ENCODE peak calls at places on chromosomes 16 and 17, in four cellular contexts. One of them, this sample, is unnamed.

GRCh38 chr17:81094744-81095607 is 60.0 kb downstream of the BAIAP2 start:
- DNase-seq in IMR-90: peak; percentile 100
- DNase-seq in H1: peak; percentile 76
- DNase-seq in K562: peak; percentile 77
- DNase-seq in this sample: peak; percentile 90

GRCh38 chr17:43608313-43608712 is 53.4 kb downstream of the MEOX1 start:
- DNase-seq in IMR-90: peak; percentile 70
- DNase-seq in H1: no peak
- DNase-seq in K562: no peak
- DNase-seq in this sample: no peak

GRCh38 chr16:47061204-47061603 is 82.5 kb downstream of the NETO2 start:
- DNase-seq in K562: no peak
- DNase-seq in IMR-90: no peak
- DNase-seq in H1: no peak
- DNase-seq in this sample: no peak

GRCh38 chr17:2445638-2446037 is 44.8 kb upstream of the MNT start:
- DNase-seq in K562: no peak
- DNase-seq in IMR-90: no peak
- DNase-seq in H1: no peak
- DNase-seq in this sample: no peak

GRCh38 chr17:38704645-38705522 is at the start of gene MLLT6:
- DNase-seq in IMR-90: peak; percentile 71
- DNase-seq in H1: no peak
- DNase-seq in K562: peak; percentile 80
- DNase-seq in this sample: peak; percentile 64

GRCh38 chr16:64428463-64428862 is 693.4 kb downstream of the CDH11 start:
- DNase-seq in K562: no peak
- DNase-seq in H1: no peak
- DNase-seq in IMR-90: peak; percentile 81
- DNase-seq in this sample: no peak

GRCh38 chr17:42522263-42522790 is 13.7 kb upstream of the NAGLU start:
- DNase-seq in IMR-90: no peak
- DNase-seq in K562: no peak
- DNase-seq in H1: no peak
- DNase-seq in this sample: peak; percentile 57

GRCh38 chr16:89107209-89107582 is 13.5 kb downstream of the ACSF3 start:
- DNase-seq in IMR-90: no peak
- DNase-seq in K562: no peak
- DNase-seq in H1: no peak
- DNase-seq in this sample: no peak

GRCh38 chr17:40694584-40694983 is 9.0 kb downstream of the KRT24 start:
- DNase-seq in IMR-90: no peak
- DNase-seq in K562: no peak
- DNase-seq in H1: no peak
- DNase-seq in this sample: no peak

GRCh38 chr17:30600062-30600829 is 123.0 kb downstream of the GOSR1 start:
- DNase-seq in K562: no peak
- DNase-seq in IMR-90: peak; percentile 70
- DNase-seq in H1: peak; percentile 91
- DNase-seq in this sample: peak; percentile 64

GRCh38 chr16:27315333-27316037 is 1.7 kb downstream of the IL4R start:
- DNase-seq in K562: no peak
- DNase-seq in IMR-90: peak; percentile 65
- DNase-seq in H1: peak; percentile 60
- DNase-seq in this sample: peak; percentile 81
- TF ChIP-seq MAFK in K562: no peak
- TF ChIP-seq MAFK in IMR-90: no peak
- TF ChIP-seq MAFK in H1: no peak
- TF ChIP-seq MAFK in this sample: no peak

GRCh38 chr17:5209396-5209795 is 17.7 kb upstream of the ZNF594 start:
- DNase-seq in K562: no peak
- DNase-seq in H1: no peak
- DNase-seq in IMR-90: peak; percentile 75
- DNase-seq in this sample: no peak
- H2AFZ ChIP-seq in K562: no peak overlapping the region
- H2AFZ ChIP-seq in H1: no peak overlapping the region
- H2AFZ ChIP-seq in IMR-90: no peak overlapping the region
- H2AFZ ChIP-seq in this sample: no peak overlapping the region

DNA sequence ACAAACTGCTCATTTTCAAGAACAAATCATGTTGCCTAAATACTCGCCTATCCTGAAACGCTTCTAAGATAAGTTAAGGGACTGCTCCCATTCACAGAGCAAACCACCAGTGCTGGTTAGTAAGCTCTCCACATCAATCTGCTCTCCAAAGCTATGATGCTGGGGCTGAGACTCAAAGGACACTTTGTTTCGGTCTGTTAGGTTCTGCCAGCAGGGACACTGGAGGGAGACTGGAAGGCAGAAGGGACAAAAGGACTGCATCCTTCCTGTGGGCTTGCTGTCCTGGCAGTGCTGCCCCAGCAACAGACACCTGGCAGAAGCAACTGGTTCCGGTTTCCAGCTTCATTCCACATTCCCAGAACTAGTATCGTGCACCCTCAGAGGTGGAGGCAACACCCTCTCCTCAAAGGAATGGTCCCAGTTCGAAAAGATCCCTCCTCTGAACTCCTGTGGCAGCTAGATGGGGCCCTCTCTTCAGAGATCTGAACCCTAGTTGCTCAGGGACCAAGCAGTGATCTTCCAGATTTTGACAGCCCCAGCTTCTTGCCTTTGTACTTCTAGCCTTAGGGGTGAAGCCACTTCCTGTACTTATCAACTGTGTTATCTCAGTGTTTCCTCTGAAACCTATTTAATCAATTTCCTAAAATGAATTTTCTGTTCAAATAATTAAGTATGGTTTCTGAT is 73.4 kb upstream of the GSG1L start:
- DNase-seq in K562: no peak
- DNase-seq in IMR-90: no peak
- DNase-seq in H1: no peak
- DNase-seq in this sample: no peak
- TF ChIP-seq MAFK in K562: no peak
- TF ChIP-seq MAFK in IMR-90: no peak
- TF ChIP-seq MAFK in H1: no peak
- TF ChIP-seq MAFK in this sample: no peak

GRCh38 chr17:76383645-76384221 is 676 bp upstream of the SPHK1 start:
- DNase-seq in H1: peak; percentile 78
- DNase-seq in IMR-90: peak; percentile 53
- DNase-seq in K562: peak; percentile 57
- DNase-seq in this sample: peak; percentile 63

GRCh38 chr17:76382803-76383644 is 1.4 kb upstream of the SPHK1 start:
- DNase-seq in IMR-90: peak; percentile 78
- DNase-seq in H1: peak; percentile 83
- DNase-seq in K562: peak; percentile 73
- DNase-seq in this sample: peak; percentile 89

GRCh38 chr17:76381633-76382304 is 2.6 kb upstream of the SPHK1 start:
- DNase-seq in H1: no peak
- DNase-seq in IMR-90: peak; percentile 49
- DNase-seq in K562: no peak
- DNase-seq in this sample: no peak

GRCh38 chr17:76384222-76384986 is at the start of gene SPHK1:
- DNase-seq in IMR-90: peak; percentile 81
- DNase-seq in K562: peak; percentile 87
- DNase-seq in H1: peak; percentile 83
- DNase-seq in this sample: peak; percentile 74

DNA sequence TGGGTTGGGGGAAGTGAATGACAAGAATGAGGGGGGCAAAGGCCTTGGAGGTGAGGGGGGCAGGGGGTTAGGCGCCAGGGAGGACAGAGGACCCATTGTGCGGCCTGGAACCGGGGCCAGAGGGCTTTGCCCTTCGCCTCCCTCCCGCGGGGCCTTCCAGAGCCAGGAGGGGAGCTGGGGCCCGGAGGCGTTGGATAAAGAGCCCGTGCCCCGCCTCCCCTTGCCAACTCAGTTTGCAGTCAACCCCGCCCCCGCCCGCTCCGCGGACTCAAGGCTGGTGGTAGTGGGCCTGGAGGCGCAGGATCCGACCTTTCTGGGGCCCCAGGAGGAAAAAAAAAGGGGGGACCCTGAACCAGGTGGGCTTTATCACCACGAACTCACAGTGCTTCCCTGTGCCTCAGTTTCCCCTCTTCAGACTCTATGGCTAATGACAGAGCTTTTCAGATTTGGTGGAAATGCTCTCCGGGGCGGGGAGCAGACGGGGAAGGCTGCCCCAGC is 2.1 kb upstream of the SPHK1 start:
- DNase-seq in H1: peak; percentile 84
- DNase-seq in K562: peak; percentile 43
- DNase-seq in IMR-90: peak; percentile 67
- DNase-seq in this sample: peak; percentile 97
- H2AFZ ChIP-seq in H1: no peak overlapping the region
- H2AFZ ChIP-seq in K562: peak overlapping the region; percentile 94
- H2AFZ ChIP-seq in IMR-90: peak overlapping the region; percentile 89
- H2AFZ ChIP-seq in this sample: no peak overlapping the region

This sample was measured in HepG2.